ENCODE peak calls at places on chromosome 22, in ten cellular contexts. O is H1; D is A549; F is ELF-1; S is stimulated activated CD4-positive, alpha-beta T cell treated with anti-CD3 and anti-CD28 coated beads, TNF-alpha, amount 100 ng/mL, for 1 hour; U is effector CD4-positive, alpha-beta T cell; C is lung microvascular endothelial cell; B is activated CD8-positive, alpha-beta memory T cell treated with anti-CD3 and anti-CD28 coated beads, Interleukin-2, amount 10 ng/mL, durations not matched to agents 7 days and 5 days; X is LoVo; L is hepatic stellate cell. N is an unnamed sample.

GRCh38 chr22:30217698-30218565 is 28.6 kb downstream of the LIF start:
- DNase-seq in O (no peak), C (no peak), U (no peak), S (no peak), D (no peak), B (no peak), F (no peak), L (no peak), X (no peak), N (no peak)

GRCh38 chr22:39996732-39997131 is 2.0 kb downstream of the FAM83F start:
- DNase-seq in L (no peak), B (no peak), D (no peak), S (no peak), C (no peak), O (no peak), U (no peak), F (no peak), X (no peak), N (no peak)

GRCh38 chr22:29266564-29267461 is 968 bp downstream of the RHBDD3 start:
- DNase-seq in L (no peak), S (no peak), C (peak), F (peak), B (peak), O (no peak), D (no peak), X (no peak), U (no peak), N (no peak)

GRCh38 chr22:42433754-42434153 is 1.6 kb upstream of the NFAM1 start:
- DNase-seq in F (no peak), L (no peak), C (no peak), X (no peak), O (no peak), B (no peak), S (no peak), D (no peak), U (no peak), N (peak)

GRCh38 chr22:26550498-26551033 is 38.3 kb upstream of the TFIP11 start:
- DNase-seq in S (no peak), B (no peak), O (no peak), L (peak), F (peak), D (no peak), U (no peak), X (peak), C (peak), N (no peak)

GRCh38 chr22:37925311-37925710 is 19.2 kb downstream of the MICALL1 start:
- DNase-seq in B (no peak), O (no peak), D (no peak), X (no peak), F (no peak), C (no peak), S (no peak), U (no peak), L (peak), N (no peak)

GRCh38 chr22:32764330-32765116 is 37.0 kb upstream of the TIMP3 start:
- DNase-seq in S (no peak), D (peak), C (no peak), U (no peak), F (no peak), X (no peak), L (peak), O (no peak), B (no peak), N (no peak)

GRCh38 chr22:22061085-22062077 is 78.8 kb upstream of the TOP3B start:
- DNase-seq in X (no peak), C (peak), U (no peak), L (peak), O (no peak), B (no peak), D (peak), F (no peak), S (no peak), N (peak)

N was measured in T47D.